ENCODE peak calls at places on chromosome 2, in nine cellular contexts. L is HFFc6, O is GM10248, I is ovary, N is omental fat pad, Q is bronchial epithelial cell, Z is PC-9, D is dorsolateral prefrontal cortex, E is psoas muscle. F is an unnamed sample.

GRCh38 chr2:188443207-188443606 is 151.5 kb downstream of the GULP1 start:
- DNase-seq in Z (no peak), E (no peak), I (no peak), D (no peak), O (no peak), N (no peak), Q (no peak), L (no peak), F (no peak)

GRCh38 chr2:171830039-171830438 is 64.0 kb downstream of the SLC25A12 start:
- DNase-seq in D (no peak), L (no peak), N (no peak), Z (no peak), I (no peak), Q (no peak), E (no peak), O (no peak), F (no peak)

GRCh38 chr2:130185896-130186295 is 3.8 kb downstream of the MZT2B start:
- DNase-seq in I (no peak), L (no peak), D (no peak), O (no peak), Z (no peak), E (no peak), Q (no peak), N (no peak), F (no peak)

GRCh38 chr2:12176621-12177020 is 430.2 kb downstream of the LPIN1 start:
- DNase-seq in Z (no peak), N (no peak), O (no peak), Q (peak), E (no peak), D (no peak), L (no peak), I (no peak), F (no peak)

GRCh38 chr2:236107971-236108625 is 60.1 kb downstream of the GBX2 start:
- DNase-seq in Q (no peak), O (no peak), D (no peak), I (no peak), N (no peak), Z (no peak), L (no peak), E (no peak), F (no peak)

GRCh38 chr2:120224735-120225548 is 1.7 kb upstream of the TMEM185B start:
- DNase-seq in O (no peak), I (no peak), Q (no peak), E (no peak), Z (no peak), N (no peak), L (no peak), D (no peak), F (no peak)

GRCh38 chr2:166750624-166751023 is 137.7 kb upstream of the XIRP2 start:
- DNase-seq in D (no peak), Z (no peak), Q (no peak), N (no peak), I (no peak), E (no peak), O (no peak), L (no peak), F (no peak)

GRCh38 chr2:9287400-9288059 is 80.9 kb downstream of the ASAP2 start:
- DNase-seq in Q (peak), I (no peak), Z (peak), O (no peak), N (no peak), L (peak), E (no peak), D (no peak), F (no peak)

GRCh38 chr2:162215162-162215561 is 28.1 kb downstream of the FAP start:
- DNase-seq in D (no peak), E (no peak), Q (no peak), L (no peak), Z (no peak), O (no peak), I (no peak), N (no peak), F (no peak)

GRCh38 chr2:63580651-63581050 is 7.6 kb downstream of the WDPCP start:
- DNase-seq in Q (no peak), E (no peak), N (no peak), D (no peak), Z (no peak), L (no peak), O (no peak), I (no peak), F (no peak)

GRCh38 chr2:74374509-74375205 is 5.5 kb downstream of the DCTN1 start:
- DNase-seq in D (peak), O (no peak), L (peak), I (peak), E (peak), N (peak), Q (peak), Z (no peak), F (no peak)

GRCh38 chr2:227509824-227510619 is 38.1 kb downstream of the AGFG1 start:
- DNase-seq in D (no peak), Q (peak), O (no peak), N (no peak), L (peak), E (no peak), Z (peak), I (no peak), F (no peak)

GRCh38 chr2:141109633-141110032 is 1021.2 kb downstream of the LRP1B start:
- DNase-seq in Z (no peak), E (no peak), L (no peak), I (no peak), O (no peak), D (no peak), N (no peak), Q (peak), F (no peak)

GRCh38 chr2:236503100-236503499 is 66.5 kb upstream of the ACKR3 start:
- DNase-seq in I (no peak), L (no peak), E (no peak), O (no peak), D (no peak), Z (no peak), N (no peak), Q (no peak), F (no peak)

GRCh38 chr2:196249171-196249570 is 77.8 kb upstream of the STK17B start:
- DNase-seq in Z (no peak), N (no peak), E (no peak), L (no peak), I (no peak), D (no peak), O (no peak), Q (no peak), F (no peak)

GRCh38 chr2:7071916-7072556 is 154.8 kb downstream of the RNF144A start:
- DNase-seq in E (no peak), D (no peak), Q (no peak), L (no peak), I (no peak), O (no peak), N (no peak), Z (no peak), F (no peak)

GRCh38 chr2:240832205-240832727 is 12.2 kb upstream of the KIF1A start:
- DNase-seq in O (peak), N (peak), Z (peak), D (peak), Q (peak), I (peak), L (peak), E (peak), F (peak)

GRCh38 chr2:45616663-45617411 is 5.8 kb upstream of the SRBD1 start:
- DNase-seq in L (peak), D (no peak), I (no peak), Q (peak), N (no peak), O (no peak), Z (no peak), E (no peak), F (no peak)

GRCh38 chr2:144607899-144608477 is 88.1 kb upstream of the ZEB2 start:
- DNase-seq in D (no peak), Q (no peak), N (no peak), O (no peak), Z (no peak), I (no peak), L (no peak), E (peak), F (no peak)

GRCh38 chr2:179275280-179276013 is 10.8 kb upstream of the SESTD1 start:
- DNase-seq in L (peak), Z (no peak), Q (no peak), O (no peak), N (no peak), D (no peak), E (no peak), I (no peak), F (no peak)

GRCh38 chr2:160533482-160533881 is 39.9 kb upstream of the RBMS1 start:
- DNase-seq in I (no peak), N (no peak), D (no peak), E (no peak), L (peak), Z (no peak), O (no peak), Q (no peak), F (no peak)

GRCh38 chr2:205408690-205409089 is 273.6 kb upstream of the NRP2 start:
- DNase-seq in I (no peak), E (no peak), L (peak), O (no peak), Q (no peak), D (no peak), Z (no peak), N (no peak), F (no peak)

GRCh38 chr2:174753038-174753633 is 11.1 kb downstream of the CHRNA1 start:
- DNase-seq in O (no peak), L (no peak), Z (no peak), D (no peak), E (no peak), N (no peak), I (no peak), Q (peak), F (no peak)

GRCh38 chr2:112926707-112927106 is 15.7 kb downstream of the IL37 start:
- DNase-seq in N (no peak), L (no peak), I (no peak), Z (no peak), D (no peak), Q (no peak), O (no peak), E (no peak), F (no peak)

GRCh38 chr2:64063454-64063853 is 44.2 kb upstream of the VPS54 start:
- DNase-seq in D (no peak), Q (no peak), I (no peak), Z (no peak), L (no peak), O (no peak), E (no peak), N (no peak), F (no peak)

GRCh38 chr2:27572439-27572838 is 10.4 kb upstream of the ZNF512 start:
- DNase-seq in I (no peak), L (no peak), Q (no peak), N (no peak), O (no peak), D (no peak), E (no peak), Z (no peak), F (no peak)

GRCh38 chr2:9168851-9169250 is 37.8 kb upstream of the ASAP2 start:
- DNase-seq in O (no peak), L (no peak), N (no peak), E (no peak), Q (no peak), Z (no peak), D (no peak), I (no peak), F (no peak)

GRCh38 chr2:215540646-215541045 is 104.8 kb upstream of the FN1 start:
- DNase-seq in L (peak), N (no peak), D (no peak), Q (peak), Z (no peak), O (no peak), E (no peak), I (no peak), F (no peak)

GRCh38 chr2:31271851-31272267 is 37.9 kb downstream of the EHD3 start:
- DNase-seq in N (no peak), E (no peak), I (no peak), O (no peak), D (no peak), Q (peak), L (peak), Z (no peak), F (no peak)

GRCh38 chr2:127063701-127064590 is 43.0 kb downstream of the BIN1 start:
- DNase-seq in Z (no peak), I (no peak), D (no peak), N (no peak), E (no peak), O (no peak), L (no peak), Q (no peak), F (no peak)

GRCh38 chr2:212177724-212178123 is 360.9 kb downstream of the ERBB4 start:
- DNase-seq in Z (no peak), D (no peak), Q (peak), L (no peak), E (no peak), N (no peak), O (no peak), I (no peak), F (no peak)
- TF ChIP-seq CTCF in Z (no peak), D (no peak), Q (peak), L (no peak), E (no peak), N (no peak), O (no peak), I (no peak), F (no peak)

GRCh38 chr2:226376516-226377180 is 423.0 kb downstream of the IRS1 start:
- DNase-seq in D (no peak), Z (no peak), Q (no peak), N (no peak), I (no peak), L (no peak), O (no peak), E (no peak), F (no peak)

GRCh38 chr2:226380679-226381078 is 418.9 kb downstream of the IRS1 start:
- DNase-seq in O (no peak), Q (no peak), L (no peak), E (peak), D (no peak), N (no peak), I (no peak), Z (no peak), F (no peak)

GRCh38 chr2:226378733-226379132 is 420.9 kb downstream of the IRS1 start:
- DNase-seq in O (no peak), D (no peak), L (peak), Z (no peak), N (no peak), I (no peak), E (no peak), Q (peak), F (no peak)
- TF ChIP-seq CTCF in O (no peak), D (no peak), L (no peak), Z (no peak), N (no peak), I (no peak), E (no peak), Q (no peak), F (no peak)

GRCh38 chr2:195018462-195018861 is 638.6 kb upstream of the SLC39A10 start:
- DNase-seq in L (no peak), I (no peak), Q (no peak), N (no peak), E (no peak), D (no peak), O (no peak), Z (no peak), F (no peak)

GRCh38 chr2:195022514-195022842 is 634.5 kb upstream of the SLC39A10 start:
- DNase-seq in L (no peak), E (no peak), Q (no peak), O (no peak), N (no peak), D (no peak), Z (no peak), I (no peak), F (no peak)

GRCh38 chr2:195016821-195017220 is 640.2 kb upstream of the SLC39A10 start:
- DNase-seq in N (no peak), Z (no peak), Q (no peak), O (no peak), L (no peak), I (no peak), D (no peak), E (no peak), F (no peak)

GRCh38 chr2:195021704-195022513 is 635.1 kb upstream of the SLC39A10 start:
- DNase-seq in L (no peak), D (no peak), Z (no peak), N (no peak), I (no peak), Q (no peak), O (no peak), E (no peak), F (no peak)

DNA sequence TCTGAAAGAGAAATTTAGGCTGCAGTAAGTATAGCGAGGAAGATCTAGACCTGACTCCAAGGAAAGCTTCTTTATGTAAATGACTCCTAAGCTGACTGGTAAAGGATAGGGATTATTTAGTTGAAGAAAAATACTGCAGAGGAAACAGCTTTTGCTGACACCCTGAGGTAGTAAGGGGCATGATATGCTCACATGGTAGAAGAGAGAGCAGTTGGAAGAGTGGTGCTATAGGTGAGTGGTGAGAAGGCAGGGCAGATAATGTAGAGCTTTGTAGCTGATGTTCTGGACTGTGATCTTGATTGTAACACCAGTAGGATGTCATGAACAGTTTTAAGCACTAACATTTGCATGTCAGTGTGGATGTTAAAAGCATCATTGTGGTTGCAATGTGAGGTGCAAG is 639.1 kb upstream of the SLC39A10 start:
- DNase-seq in Z (no peak), E (no peak), N (no peak), Q (no peak), O (no peak), D (no peak), I (no peak), L (no peak), F (no peak)
- TF ChIP-seq CTCF in Z (no peak), E (no peak), N (no peak), Q (no peak), O (no peak), D (no peak), I (no peak), L (no peak), F (no peak)

GRCh38 chr2:139992078-139992477 is 1211.9 kb upstream of the NXPH2 start:
- DNase-seq in L (no peak), D (no peak), N (no peak), Q (no peak), I (no peak), Z (no peak), O (no peak), E (no peak), F (no peak)
- TF ChIP-seq CTCF in L (no peak), D (no peak), N (no peak), Q (no peak), I (no peak), Z (no peak), O (no peak), E (no peak), F (no peak)